ENCODE peak calls at places on chromosome 13, in ten cellular contexts. One of them, this sample, is unnamed.

GRCh38 chr13:41546372-41547252 is 89.3 kb downstream of the RGCC start:
- DNase-seq in heart right ventricle: no peak
- DNase-seq in CD8-positive, alpha-beta T cell: no peak
- DNase-seq in CD8-positive, alpha-beta memory T cell: no peak
- DNase-seq in endothelial cell of umbilical vein: no peak
- DNase-seq in PC-3: peak; percentile 71
- DNase-seq in transverse colon: no peak
- DNase-seq in prostate gland: no peak
- DNase-seq in neuronal stem cell: no peak
- DNase-seq in left lung: no peak
- DNase-seq in this sample: peak; percentile 90

GRCh38 chr13:113009743-113010509 is 40.9 kb downstream of the MCF2L start:
- DNase-seq in endothelial cell of umbilical vein: no peak
- DNase-seq in left lung: no peak
- DNase-seq in prostate gland: no peak
- DNase-seq in neuronal stem cell: no peak
- DNase-seq in transverse colon: no peak
- DNase-seq in CD8-positive, alpha-beta memory T cell: no peak
- DNase-seq in CD8-positive, alpha-beta T cell: no peak
- DNase-seq in heart right ventricle: no peak
- DNase-seq in PC-3: no peak
- DNase-seq in this sample: no peak

GRCh38 chr13:37595162-37595561 is 3.4 kb downstream of the POSTN start:
- DNase-seq in CD8-positive, alpha-beta T cell: no peak
- DNase-seq in endothelial cell of umbilical vein: peak; percentile 52
- DNase-seq in heart right ventricle: no peak
- DNase-seq in neuronal stem cell: no peak
- DNase-seq in transverse colon: no peak
- DNase-seq in PC-3: no peak
- DNase-seq in left lung: no peak
- DNase-seq in prostate gland: no peak
- DNase-seq in CD8-positive, alpha-beta memory T cell: no peak
- DNase-seq in this sample: no peak

GRCh38 chr13:114152831-114153371 is 20.5 kb upstream of the RASA3 start:
- DNase-seq in left lung: peak; percentile 68
- DNase-seq in PC-3: no peak
- DNase-seq in transverse colon: no peak
- DNase-seq in heart right ventricle: no peak
- DNase-seq in prostate gland: no peak
- DNase-seq in CD8-positive, alpha-beta T cell: no peak
- DNase-seq in endothelial cell of umbilical vein: no peak
- DNase-seq in CD8-positive, alpha-beta memory T cell: no peak
- DNase-seq in neuronal stem cell: no peak
- DNase-seq in this sample: no peak

GRCh38 chr13:31199527-31199848 is 287 bp upstream of the B3GLCT start:
- DNase-seq in left lung: no peak
- DNase-seq in prostate gland: no peak
- DNase-seq in transverse colon: no peak
- DNase-seq in PC-3: no peak
- DNase-seq in endothelial cell of umbilical vein: no peak
- DNase-seq in CD8-positive, alpha-beta memory T cell: no peak
- DNase-seq in CD8-positive, alpha-beta T cell: no peak
- DNase-seq in neuronal stem cell: no peak
- DNase-seq in heart right ventricle: no peak
- DNase-seq in this sample: no peak

GRCh38 chr13:49216334-49216733 is 3.8 kb upstream of the MLNR start:
- DNase-seq in transverse colon: no peak
- DNase-seq in CD8-positive, alpha-beta T cell: no peak
- DNase-seq in endothelial cell of umbilical vein: no peak
- DNase-seq in neuronal stem cell: no peak
- DNase-seq in prostate gland: no peak
- DNase-seq in heart right ventricle: no peak
- DNase-seq in left lung: peak; percentile 50
- DNase-seq in PC-3: no peak
- DNase-seq in CD8-positive, alpha-beta memory T cell: no peak
- DNase-seq in this sample: no peak

GRCh38 chr13:95713651-95714050 is 36.7 kb downstream of the DNAJC3 start:
- DNase-seq in neuronal stem cell: no peak
- DNase-seq in left lung: no peak
- DNase-seq in heart right ventricle: no peak
- DNase-seq in CD8-positive, alpha-beta memory T cell: no peak
- DNase-seq in endothelial cell of umbilical vein: no peak
- DNase-seq in CD8-positive, alpha-beta T cell: no peak
- DNase-seq in prostate gland: no peak
- DNase-seq in PC-3: peak; percentile 31
- DNase-seq in transverse colon: no peak
- DNase-seq in this sample: no peak

GRCh38 chr13:39888865-39889810 is 233.7 kb downstream of the COG6 start:
- DNase-seq in heart right ventricle: no peak
- DNase-seq in transverse colon: no peak
- DNase-seq in neuronal stem cell: no peak
- DNase-seq in left lung: no peak
- DNase-seq in CD8-positive, alpha-beta memory T cell: no peak
- DNase-seq in prostate gland: no peak
- DNase-seq in PC-3: peak; percentile 36
- DNase-seq in CD8-positive, alpha-beta T cell: no peak
- DNase-seq in endothelial cell of umbilical vein: peak; percentile 43
- DNase-seq in this sample: no peak

GRCh38 chr13:40776681-40777165 is 5.7 kb upstream of the MRPS31 start:
- DNase-seq in neuronal stem cell: no peak
- DNase-seq in left lung: peak; percentile 80
- DNase-seq in prostate gland: no peak
- DNase-seq in CD8-positive, alpha-beta memory T cell: peak; percentile 60
- DNase-seq in heart right ventricle: no peak
- DNase-seq in PC-3: peak; percentile 54
- DNase-seq in CD8-positive, alpha-beta T cell: peak; percentile 61
- DNase-seq in transverse colon: peak; percentile 56
- DNase-seq in endothelial cell of umbilical vein: peak; percentile 18
- DNase-seq in this sample: peak; percentile 27

GRCh38 chr13:30698023-30698422 is 37.3 kb upstream of the ALOX5AP start:
- DNase-seq in left lung: no peak
- DNase-seq in endothelial cell of umbilical vein: no peak
- DNase-seq in CD8-positive, alpha-beta memory T cell: no peak
- DNase-seq in CD8-positive, alpha-beta T cell: no peak
- DNase-seq in PC-3: no peak
- DNase-seq in heart right ventricle: no peak
- DNase-seq in prostate gland: no peak
- DNase-seq in transverse colon: no peak
- DNase-seq in neuronal stem cell: no peak
- DNase-seq in this sample: no peak

GRCh38 chr13:59144700-59145099 is 1019.0 kb downstream of the DIAPH3 start:
- DNase-seq in CD8-positive, alpha-beta T cell: no peak
- DNase-seq in CD8-positive, alpha-beta memory T cell: no peak
- DNase-seq in endothelial cell of umbilical vein: no peak
- DNase-seq in prostate gland: no peak
- DNase-seq in transverse colon: no peak
- DNase-seq in neuronal stem cell: no peak
- DNase-seq in heart right ventricle: no peak
- DNase-seq in left lung: no peak
- DNase-seq in PC-3: no peak
- DNase-seq in this sample: no peak

GRCh38 chr13:40193290-40194203 is 472.9 kb downstream of the FOXO1 start:
- DNase-seq in heart right ventricle: no peak
- DNase-seq in transverse colon: no peak
- DNase-seq in left lung: peak; percentile 46
- DNase-seq in neuronal stem cell: no peak
- DNase-seq in PC-3: no peak
- DNase-seq in CD8-positive, alpha-beta T cell: no peak
- DNase-seq in endothelial cell of umbilical vein: peak; percentile 68
- DNase-seq in prostate gland: no peak
- DNase-seq in CD8-positive, alpha-beta memory T cell: no peak
- DNase-seq in this sample: no peak

GRCh38 chr13:22848539-22849052 is 332.2 kb upstream of the SGCG start:
- DNase-seq in neuronal stem cell: no peak
- DNase-seq in CD8-positive, alpha-beta memory T cell: no peak
- DNase-seq in transverse colon: no peak
- DNase-seq in left lung: no peak
- DNase-seq in PC-3: no peak
- DNase-seq in endothelial cell of umbilical vein: no peak
- DNase-seq in CD8-positive, alpha-beta T cell: no peak
- DNase-seq in heart right ventricle: no peak
- DNase-seq in prostate gland: no peak
- DNase-seq in this sample: no peak

GRCh38 chr13:42876810-42877550 is 95.6 kb downstream of the FAM216B start:
- DNase-seq in neuronal stem cell: no peak
- DNase-seq in PC-3: peak; percentile 68
- DNase-seq in heart right ventricle: no peak
- DNase-seq in endothelial cell of umbilical vein: no peak
- DNase-seq in prostate gland: no peak
- DNase-seq in CD8-positive, alpha-beta memory T cell: no peak
- DNase-seq in left lung: no peak
- DNase-seq in CD8-positive, alpha-beta T cell: no peak
- DNase-seq in transverse colon: no peak
- DNase-seq in this sample: peak; percentile 70

GRCh38 chr13:25288966-25289365 is 1.7 kb upstream of the MTMR6 start:
- DNase-seq in neuronal stem cell: no peak
- DNase-seq in CD8-positive, alpha-beta T cell: no peak
- DNase-seq in endothelial cell of umbilical vein: no peak
- DNase-seq in left lung: no peak
- DNase-seq in prostate gland: no peak
- DNase-seq in PC-3: no peak
- DNase-seq in heart right ventricle: no peak
- DNase-seq in transverse colon: no peak
- DNase-seq in CD8-positive, alpha-beta memory T cell: no peak
- DNase-seq in this sample: no peak

GRCh38 chr13:25292301-25292700 is 5.0 kb upstream of the MTMR6 start:
- DNase-seq in neuronal stem cell: no peak
- DNase-seq in CD8-positive, alpha-beta memory T cell: no peak
- DNase-seq in left lung: no peak
- DNase-seq in transverse colon: no peak
- DNase-seq in endothelial cell of umbilical vein: no peak
- DNase-seq in prostate gland: no peak
- DNase-seq in PC-3: peak; percentile 6
- DNase-seq in CD8-positive, alpha-beta T cell: no peak
- DNase-seq in heart right ventricle: no peak
- DNase-seq in this sample: peak; percentile 38

GRCh38 chr13:25295228-25295627 is 6.2 kb upstream of the NUP58 start:
- DNase-seq in CD8-positive, alpha-beta T cell: no peak
- DNase-seq in heart right ventricle: no peak
- DNase-seq in transverse colon: no peak
- DNase-seq in neuronal stem cell: no peak
- DNase-seq in endothelial cell of umbilical vein: no peak
- DNase-seq in CD8-positive, alpha-beta memory T cell: no peak
- DNase-seq in left lung: no peak
- DNase-seq in prostate gland: no peak
- DNase-seq in PC-3: peak; percentile 50
- DNase-seq in this sample: no peak

GRCh38 chr13:25286969-25287961 is at the start of gene MTMR6:
- DNase-seq in PC-3: peak; percentile 82
- DNase-seq in transverse colon: peak; percentile 94
- DNase-seq in endothelial cell of umbilical vein: peak; percentile 95
- DNase-seq in left lung: peak; percentile 100
- DNase-seq in CD8-positive, alpha-beta memory T cell: peak; percentile 92
- DNase-seq in neuronal stem cell: peak; percentile 85
- DNase-seq in heart right ventricle: peak; percentile 95
- DNase-seq in CD8-positive, alpha-beta T cell: peak; percentile 91
- DNase-seq in prostate gland: peak; percentile 84
- DNase-seq in this sample: peak; percentile 81

DNA sequence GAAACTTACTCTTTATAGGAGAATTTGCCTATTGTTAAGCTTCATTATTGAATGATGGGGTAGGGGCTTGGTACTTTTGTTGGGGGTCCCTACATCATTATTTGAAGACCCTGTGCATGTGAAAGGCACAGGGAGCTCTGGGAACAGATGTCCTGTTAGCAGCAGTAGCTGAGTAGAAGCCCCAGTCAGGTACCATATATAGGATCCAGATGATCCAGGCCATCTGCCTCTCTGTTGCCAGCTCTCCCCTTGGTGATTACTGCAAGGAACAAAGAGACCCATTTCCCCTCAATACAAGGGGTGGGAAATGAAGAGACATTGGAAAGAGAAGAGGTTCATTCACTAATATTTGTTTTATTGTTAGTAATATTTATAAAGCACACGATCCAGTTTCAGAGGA is 4.4 kb upstream of the MTMR6 start:
- DNase-seq in heart right ventricle: no peak
- DNase-seq in neuronal stem cell: no peak
- DNase-seq in endothelial cell of umbilical vein: no peak
- DNase-seq in transverse colon: no peak
- DNase-seq in CD8-positive, alpha-beta T cell: no peak
- DNase-seq in left lung: no peak
- DNase-seq in CD8-positive, alpha-beta memory T cell: no peak
- DNase-seq in PC-3: no peak
- DNase-seq in prostate gland: no peak
- DNase-seq in this sample: no peak
- H3K27me3 ChIP-seq in heart right ventricle: peaks cover 6% of the 10 kb centered on the region
- H3K27me3 ChIP-seq in neuronal stem cell: peaks cover 5% of the 10 kb centered on the region
- H3K27me3 ChIP-seq in endothelial cell of umbilical vein: peaks cover 39% of the 10 kb centered on the region
- H3K27me3 ChIP-seq in transverse colon: peaks cover 40% of the 10 kb centered on the region
- H3K27me3 ChIP-seq in CD8-positive, alpha-beta T cell: no peaks in the 10 kb centered on the region
- H3K27me3 ChIP-seq in left lung: peaks cover 31% of the 10 kb centered on the region
- H3K27me3 ChIP-seq in CD8-positive, alpha-beta memory T cell: peaks cover 2% of the 10 kb centered on the region
- H3K27me3 ChIP-seq in PC-3: no peaks in the 10 kb centered on the region
- H3K27me3 ChIP-seq in prostate gland: no peaks in the 10 kb centered on the region
- H3K27me3 ChIP-seq in this sample: peaks cover 14% of the 10 kb centered on the region

GRCh38 chr13:21031594-21031993 is 29.8 kb downstream of the LATS2 start:
- DNase-seq in heart right ventricle: no peak
- DNase-seq in neuronal stem cell: no peak
- DNase-seq in CD8-positive, alpha-beta memory T cell: no peak
- DNase-seq in prostate gland: no peak
- DNase-seq in CD8-positive, alpha-beta T cell: no peak
- DNase-seq in transverse colon: no peak
- DNase-seq in left lung: no peak
- DNase-seq in PC-3: no peak
- DNase-seq in endothelial cell of umbilical vein: no peak
- DNase-seq in this sample: no peak
- H3K4me1 ChIP-seq in heart right ventricle: peaks cover 68% of the 10 kb centered on the region
- H3K4me1 ChIP-seq in neuronal stem cell: no peaks in the 10 kb centered on the region
- H3K4me1 ChIP-seq in CD8-positive, alpha-beta memory T cell: no peaks in the 10 kb centered on the region
- H3K4me1 ChIP-seq in prostate gland: peaks cover 29% of the 10 kb centered on the region
- H3K4me1 ChIP-seq in CD8-positive, alpha-beta T cell: no peaks in the 10 kb centered on the region
- H3K4me1 ChIP-seq in transverse colon: peaks cover 32% of the 10 kb centered on the region
- H3K4me1 ChIP-seq in left lung: peaks cover 37% of the 10 kb centered on the region
- H3K4me1 ChIP-seq in PC-3: peaks cover 31% of the 10 kb centered on the region
- H3K4me1 ChIP-seq in endothelial cell of umbilical vein: peaks cover 44% of the 10 kb centered on the region
- H3K4me1 ChIP-seq in this sample: peaks cover 5% of the 10 kb centered on the region

GRCh38 chr13:99932912-99933311 is 38.7 kb downstream of the ZIC5 start:
- DNase-seq in heart right ventricle: no peak
- DNase-seq in transverse colon: no peak
- DNase-seq in left lung: no peak
- DNase-seq in neuronal stem cell: no peak
- DNase-seq in endothelial cell of umbilical vein: no peak
- DNase-seq in prostate gland: no peak
- DNase-seq in CD8-positive, alpha-beta memory T cell: no peak
- DNase-seq in CD8-positive, alpha-beta T cell: no peak
- DNase-seq in PC-3: no peak
- DNase-seq in this sample: no peak
- H3K27me3 ChIP-seq in heart right ventricle: peaks cover 69% of the 10 kb centered on the region
- H3K27me3 ChIP-seq in transverse colon: peaks cover 24% of the 10 kb centered on the region
- H3K27me3 ChIP-seq in left lung: peaks cover 33% of the 10 kb centered on the region
- H3K27me3 ChIP-seq in neuronal stem cell: no peaks in the 10 kb centered on the region
- H3K27me3 ChIP-seq in endothelial cell of umbilical vein: no peaks in the 10 kb centered on the region
- H3K27me3 ChIP-seq in prostate gland: no peaks in the 10 kb centered on the region
- H3K27me3 ChIP-seq in CD8-positive, alpha-beta memory T cell: no peaks in the 10 kb centered on the region
- H3K27me3 ChIP-seq in CD8-positive, alpha-beta T cell: no peaks in the 10 kb centered on the region
- H3K27me3 ChIP-seq in PC-3: no peaks in the 10 kb centered on the region
- H3K27me3 ChIP-seq in this sample: no peaks in the 10 kb centered on the region

DNA sequence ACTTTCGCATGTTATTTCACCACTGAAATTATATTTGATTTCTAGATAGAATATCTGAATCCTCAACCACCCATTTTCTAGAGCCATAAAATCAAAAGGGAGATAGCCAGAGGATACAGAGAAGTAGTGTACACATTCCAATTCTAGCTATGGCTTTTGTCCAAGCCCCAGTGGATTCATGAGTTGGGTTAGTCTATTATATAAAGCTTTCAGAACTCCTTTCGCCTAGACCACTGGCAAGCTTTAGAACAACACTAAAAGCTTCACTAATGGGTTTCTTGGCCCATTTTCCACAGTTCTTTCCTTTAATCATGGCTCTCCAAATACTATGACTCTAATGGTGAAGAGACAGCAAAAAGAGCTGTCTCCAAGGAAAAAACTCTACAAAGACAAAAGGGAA is 48.2 kb upstream of the SLITRK5 start:
- DNase-seq in endothelial cell of umbilical vein: no peak
- DNase-seq in CD8-positive, alpha-beta memory T cell: no peak
- DNase-seq in left lung: no peak
- DNase-seq in CD8-positive, alpha-beta T cell: no peak
- DNase-seq in prostate gland: no peak
- DNase-seq in PC-3: no peak
- DNase-seq in transverse colon: no peak
- DNase-seq in heart right ventricle: no peak
- DNase-seq in neuronal stem cell: no peak
- DNase-seq in this sample: no peak
- H3K4me1 ChIP-seq in endothelial cell of umbilical vein: no peaks in the 10 kb centered on the region
- H3K4me1 ChIP-seq in CD8-positive, alpha-beta memory T cell: no peaks in the 10 kb centered on the region
- H3K4me1 ChIP-seq in left lung: no peaks in the 10 kb centered on the region
- H3K4me1 ChIP-seq in CD8-positive, alpha-beta T cell: no peaks in the 10 kb centered on the region
- H3K4me1 ChIP-seq in prostate gland: no peaks in the 10 kb centered on the region
- H3K4me1 ChIP-seq in PC-3: no peaks in the 10 kb centered on the region
- H3K4me1 ChIP-seq in transverse colon: no peaks in the 10 kb centered on the region
- H3K4me1 ChIP-seq in heart right ventricle: no peaks in the 10 kb centered on the region
- H3K4me1 ChIP-seq in neuronal stem cell: no peaks in the 10 kb centered on the region
- H3K4me1 ChIP-seq in this sample: no peaks in the 10 kb centered on the region